ENCODE peak calls at places on chromosomes 2 and 18, in nine cellular contexts. R is hepatocyte, G is progenitor cell of endocrine pancreas, L is stomach, V is neural progenitor cell, Y is fibroblast of pulmonary artery, Q is GM13976, D is foreskin fibroblast, M is heart left ventricle. X is an unnamed sample.

GRCh38 chr2:120566331-120567035 is 169.2 kb upstream of the GLI2 start:
- DNase-seq in D (no peak), L (peak; percentile 78), Y (peak; percentile 93), Q (no peak), M (peak; percentile 93), G (no peak), R (no peak), V (no peak), X (no peak)

GRCh38 chr2:240685771-240686371 is 3.2 kb upstream of the AQP12B start:
- DNase-seq in G (no peak), Q (no peak), L (no peak), R (peak; percentile 75), D (no peak), Y (no peak), V (peak; percentile 42), M (no peak), X (no peak)

GRCh38 chr18:274313-274712 is 6.5 kb upstream of the THOC1 start:
- DNase-seq in Q (no peak), D (no peak), R (no peak), Y (no peak), V (no peak), L (no peak), G (no peak), M (no peak), X (no peak)

GRCh38 chr2:217399288-217399687 is 539.4 kb upstream of the TNP1 start:
- DNase-seq in V (no peak), M (no peak), R (no peak), L (no peak), G (no peak), D (peak; percentile 9), Y (peak; percentile 10), Q (no peak), X (no peak)

GRCh38 chr2:208718828-208719227 is 312.2 kb downstream of the PTH2R start:
- DNase-seq in Q (no peak), D (no peak), M (no peak), Y (no peak), R (peak; percentile 7), G (no peak), V (no peak), L (no peak), X (no peak)

GRCh38 chr2:133483201-133483600 is 85.1 kb downstream of the NCKAP5 start:
- DNase-seq in M (no peak), Q (no peak), Y (no peak), G (no peak), L (no peak), V (no peak), R (no peak), D (no peak), X (no peak)

GRCh38 chr2:66109419-66109818 is 325.5 kb upstream of the MEIS1 start:
- DNase-seq in L (no peak), V (no peak), R (no peak), Q (no peak), M (no peak), D (no peak), G (no peak), Y (no peak), X (no peak)

GRCh38 chr2:145190031-145190703 is 670.2 kb upstream of the ZEB2 start:
- DNase-seq in M (no peak), G (no peak), D (peak; percentile 9), L (no peak), Q (no peak), V (peak; percentile 78), R (no peak), Y (peak; percentile 46), X (no peak)

GRCh38 chr18:37666986-37667385 is 101.4 kb upstream of the CELF4 start:
- DNase-seq in D (no peak), L (no peak), V (no peak), Q (no peak), G (no peak), Y (no peak), M (no peak), R (no peak), X (no peak)

GRCh38 chr2:101699191-101699938 is 1.9 kb downstream of the MAP4K4 start:
- DNase-seq in Q (no peak), M (no peak), D (no peak), Y (no peak), G (no peak), R (no peak), V (peak; percentile 35), L (no peak), X (no peak)

GRCh38 chr18:58515175-58515574 is 113.7 kb downstream of the ALPK2 start:
- DNase-seq in M (no peak), R (no peak), Q (no peak), G (no peak), D (no peak), L (no peak), Y (no peak), V (no peak), X (no peak)

GRCh38 chr2:226366920-226367319 is 432.7 kb downstream of the IRS1 start:
- DNase-seq in R (no peak), G (no peak), Q (no peak), M (no peak), D (no peak), V (no peak), L (no peak), Y (no peak), X (no peak)

GRCh38 chr2:88281302-88282217 is 111.4 kb downstream of the THNSL2 start:
- DNase-seq in R (peak; percentile 19), G (no peak), Y (no peak), Q (no peak), V (peak; percentile 60), M (no peak), L (no peak), D (no peak), X (no peak)

GRCh38 chr18:68764016-68764415 is 33.9 kb upstream of the CCDC102B start:
- DNase-seq in R (no peak), Q (no peak), Y (peak; percentile 46), G (no peak), M (no peak), L (no peak), D (peak; percentile 39), V (no peak), X (no peak)

GRCh38 chr18:26453370-26454030 is 94.9 kb downstream of the KCTD1 start:
- DNase-seq in Q (no peak), L (no peak), R (no peak), D (no peak), G (no peak), V (no peak), Y (no peak), M (no peak), X (no peak)

DNA sequence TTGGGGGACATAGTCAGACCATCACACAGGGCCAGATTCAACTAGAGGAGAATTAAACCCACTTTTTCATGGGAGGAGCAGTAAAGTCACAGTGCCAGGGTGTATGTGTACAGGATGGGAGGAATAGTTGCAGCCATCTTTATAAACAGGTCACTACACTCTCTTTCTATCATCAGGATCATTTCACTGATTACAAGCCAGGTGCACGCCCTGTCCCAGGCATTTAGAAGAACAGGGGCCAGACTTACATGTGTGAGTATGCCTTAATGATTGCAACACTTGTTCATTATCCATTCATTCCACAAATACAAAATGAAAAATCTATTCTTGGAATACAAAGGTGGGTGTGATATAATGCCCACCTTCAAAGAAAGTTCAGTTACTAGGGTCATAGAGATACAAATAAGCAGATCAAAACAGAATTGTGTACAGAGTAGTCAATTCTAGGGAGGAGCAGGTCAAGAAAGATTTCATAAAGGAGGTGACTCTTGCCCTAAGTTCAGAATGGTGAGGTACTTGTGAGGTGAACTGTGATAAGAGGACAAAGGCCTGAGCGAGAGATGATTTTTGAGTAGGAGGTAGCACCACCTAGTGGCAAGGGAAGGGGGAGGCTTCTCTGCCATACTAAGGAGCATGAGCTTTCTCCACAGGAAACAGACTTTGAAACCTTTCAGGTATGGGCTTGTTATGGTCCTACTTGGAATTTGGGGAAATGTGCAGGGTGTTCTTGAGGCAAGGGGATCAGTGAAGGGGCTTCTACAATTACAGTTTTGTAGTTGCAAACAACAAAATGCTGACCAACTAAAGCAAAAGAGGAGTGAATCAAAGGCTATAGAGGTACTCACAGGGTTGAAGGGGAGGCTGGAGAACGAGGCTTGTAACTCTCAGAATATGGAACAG is 156.3 kb downstream of the SUCLG1 start:
- DNase-seq in Q (peak; percentile 66), R (peak; percentile 80), V (peak; percentile 69), G (peak; percentile 35), M (no peak), L (peak; percentile 34), Y (peak; percentile 57), D (peak; percentile 12), X (peak; percentile 55)
- TF ChIP-seq CTCF in Q (peak; percentile 78), R (peak; percentile 83), V (peak; percentile 88), G (peak; percentile 91), M (peak; percentile 75), L (peak; percentile 63), Y (peak; percentile 95), D (peak; percentile 93), X (peak; percentile 82)

DNA sequence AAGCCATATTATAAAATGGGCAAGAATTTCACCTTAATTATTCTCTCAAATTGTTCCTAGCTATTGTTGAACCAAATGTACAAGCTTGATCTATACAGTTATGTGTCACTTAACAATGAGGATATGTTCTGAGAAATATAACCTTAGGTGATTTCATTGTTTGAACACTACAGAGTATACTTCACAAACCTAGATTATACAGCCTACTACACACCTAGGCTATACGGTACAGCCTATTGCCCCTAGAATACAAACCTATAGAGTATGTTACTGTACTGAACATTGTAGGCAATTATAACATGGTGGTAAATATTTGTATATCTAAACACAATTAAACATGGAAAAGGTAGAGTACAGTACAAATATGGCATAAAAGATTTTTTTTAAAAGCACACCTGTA is 42.9 kb upstream of the MMADHC start:
- DNase-seq in L (no peak), D (no peak), M (no peak), R (no peak), Q (no peak), V (no peak), G (no peak), Y (no peak), X (no peak)
- TF ChIP-seq CTCF in L (no peak), D (no peak), M (no peak), R (no peak), Q (no peak), V (no peak), G (no peak), Y (no peak), X (no peak)

DNA sequence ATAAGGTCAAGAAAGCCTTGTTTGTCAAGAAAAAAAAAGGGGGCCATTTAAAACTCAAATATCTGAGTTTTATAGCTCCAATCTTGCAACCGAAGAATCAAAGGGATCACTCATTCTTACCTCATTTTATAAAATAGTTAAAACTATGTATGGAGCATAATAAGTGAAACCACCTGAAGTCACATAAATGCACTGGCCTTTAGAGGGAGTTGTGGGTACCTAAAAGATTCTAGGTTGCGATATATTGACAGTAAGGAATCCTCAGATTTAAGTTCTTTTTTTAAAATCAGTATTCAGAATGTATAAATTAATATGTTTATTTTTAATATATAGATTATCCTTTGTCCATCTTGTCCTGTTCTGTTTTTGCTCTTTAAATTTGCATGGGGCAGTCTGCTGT is 3.4 kb downstream of the ARHGAP28 start:
- DNase-seq in Q (no peak), R (no peak), L (no peak), Y (no peak), D (no peak), M (no peak), V (no peak), G (no peak), X (no peak)
- TF ChIP-seq CTCF in Q (no peak), R (peak; percentile 34), L (no peak), Y (peak; percentile 6), D (no peak), M (no peak), V (peak; percentile 23), G (no peak), X (no peak)

GRCh38 chr18:39571511-39571910 is 2005.9 kb upstream of the CELF4 start:
- DNase-seq in M (no peak), Y (peak; percentile 64), R (peak; percentile 41), L (no peak), Q (peak; percentile 18), D (no peak), V (peak; percentile 47), G (no peak), X (no peak)
- TF ChIP-seq CTCF in M (peak; percentile 47), Y (peak; percentile 43), R (peak; percentile 56), L (peak; percentile 46), Q (peak; percentile 10), D (peak; percentile 27), V (peak; percentile 56), G (peak; percentile 58), X (peak; percentile 74)

GRCh38 chr2:171706152-171706803 is 19.0 kb downstream of the DYNC1I2 start:
- DNase-seq in V (peak; percentile 9), M (no peak), G (no peak), R (peak; percentile 9), D (no peak), Q (peak; percentile 33), L (no peak), Y (peak; percentile 54), X (no peak)
- TF ChIP-seq CTCF in V (peak; percentile 53), M (peak; percentile 43), G (peak; percentile 31), R (peak; percentile 43), D (no peak), Q (no peak), L (peak; percentile 7), Y (peak; percentile 48), X (peak; percentile 17)